ENCODE peak calls at places on chromosomes 16 and 17, in six cellular contexts. R is HEK293T; B is BE2C; Y is Peyer's patch; D is CD8-positive, alpha-beta memory T cell; G is mesendoderm. Z is an unnamed sample.

GRCh38 chr16:87628940-87629339 is 26.6 kb downstream of the JPH3 start:
- DNase-seq in B (no peak), D (no peak), Y (peak), G (peak), R (no peak), Z (no peak)

GRCh38 chr16:67748791-67749282 is 29.7 kb upstream of the GFOD2 start:
- DNase-seq in B (no peak), Y (no peak), R (no peak), G (no peak), D (no peak), Z (no peak)

GRCh38 chr16:10552998-10553491 is 27.4 kb downstream of the EMP2 start:
- DNase-seq in B (peak), G (peak), Y (peak), D (peak), R (no peak), Z (peak)

GRCh38 chr16:88638323-88639230 is at the start of gene IL17C:
- DNase-seq in R (no peak), Y (peak), G (no peak), B (no peak), D (no peak), Z (peak)

GRCh38 chr17:81696218-81696941 is 6.8 kb upstream of the MRPL12 start:
- DNase-seq in R (no peak), D (no peak), Y (no peak), B (no peak), G (no peak), Z (no peak)

GRCh38 chr17:19327039-19327776 is 35.3 kb downstream of the B9D1 start:
- DNase-seq in G (no peak), B (no peak), D (no peak), R (no peak), Y (no peak), Z (no peak)

GRCh38 chr17:44829558-44830358 is at the start of gene GJC1:
- DNase-seq in R (peak), D (no peak), Y (no peak), G (peak), B (peak), Z (peak)

GRCh38 chr16:59633996-59634579 is 900.0 kb upstream of the GOT2 start:
- DNase-seq in R (no peak), B (no peak), G (no peak), D (no peak), Y (no peak), Z (no peak)

GRCh38 chr17:3685174-3685812 is 10.7 kb downstream of the P2RX5 start:
- DNase-seq in Y (no peak), B (no peak), G (no peak), D (no peak), R (no peak), Z (no peak)

GRCh38 chr16:89586853-89587252 is 11.3 kb downstream of the CPNE7 start:
- DNase-seq in Y (no peak), R (peak), G (no peak), B (peak), D (no peak), Z (peak)

GRCh38 chr17:80942360-80943345 is 49.0 kb upstream of the CHMP6 start:
- DNase-seq in G (no peak), R (no peak), Y (peak), B (peak), D (no peak), Z (no peak)

GRCh38 chr16:25988089-25988488 is 296.3 kb downstream of the HS3ST4 start:
- DNase-seq in B (no peak), R (no peak), Y (no peak), D (no peak), G (peak), Z (no peak)

GRCh38 chr16:17258848-17259713 is 211.7 kb downstream of the XYLT1 start:
- DNase-seq in G (peak), D (no peak), R (peak), Y (peak), B (no peak), Z (no peak)

GRCh38 chr17:45260204-45260783 is 1.6 kb downstream of the SPATA32 start:
- DNase-seq in B (no peak), Y (no peak), R (no peak), D (no peak), G (no peak), Z (no peak)

GRCh38 chr16:49900875-49901274 is 45.0 kb upstream of the ZNF423 start:
- DNase-seq in B (no peak), G (no peak), Y (no peak), D (no peak), R (no peak), Z (no peak)